ENCODE peak calls at places on chromosome 16, in nine cellular contexts. J is GM12865, N is A549, L is thoracic aorta, G is stomach, H is cardiac fibroblast, D is adrenal gland, R is choroid plexus epithelial cell, I is MM.1S. B is an unnamed sample.
A peak's percentile ranks its signal among the peaks of the same experiment; 100 is the strongest.

GRCh38 chr16:28603381-28604185 is 6.3 kb downstream of the SULT1A1 start:
- DNase-seq in D (no peak), G (no peak), R (no peak), I (no peak), L (no peak), J (no peak), N (no peak), H (no peak), B (no peak)

GRCh38 chr16:55364811-55365210 is 40.8 kb downstream of the IRX6 start:
- DNase-seq in G (no peak), I (no peak), N (no peak), D (no peak), H (no peak), J (no peak), L (no peak), R (no peak), B (no peak)

GRCh38 chr16:53773150-53773846 is 69.3 kb downstream of the FTO start:
- DNase-seq in N (peak; percentile 51), I (no peak), G (peak; percentile 29), J (peak; percentile 28), H (peak; percentile 90), D (peak; percentile 35), R (peak; percentile 93), L (no peak), B (peak; percentile 73)

GRCh38 chr16:57476546-57477410 is 9.5 kb downstream of the DOK4 start:
- DNase-seq in N (no peak), L (no peak), G (no peak), I (no peak), D (no peak), R (no peak), J (no peak), H (no peak), B (no peak)

GRCh38 chr16:84718-85452 is 6.9 kb downstream of the MPG start:
- DNase-seq in H (peak; percentile 97), G (peak; percentile 53), R (peak; percentile 88), N (no peak), J (peak; percentile 69), I (peak; percentile 26), L (peak; percentile 79), D (no peak), B (peak; percentile 85)

GRCh38 chr16:25158401-25158800 is 46.9 kb downstream of the LCMT1 start:
- DNase-seq in D (no peak), L (no peak), N (no peak), R (no peak), I (no peak), H (no peak), G (no peak), J (no peak), B (no peak)

GRCh38 chr16:28895609-28896008 is 17.3 kb downstream of the ATP2A1 start:
- DNase-seq in L (no peak), I (no peak), G (no peak), H (no peak), D (no peak), R (no peak), N (no peak), J (no peak), B (no peak)

GRCh38 chr16:75097941-75098897 is 18.4 kb downstream of the LDHD start:
- DNase-seq in L (no peak), R (no peak), H (no peak), I (no peak), D (peak; percentile 30), J (no peak), G (peak; percentile 47), N (no peak), B (no peak)

GRCh38 chr16:79146-80054 is 1.4 kb downstream of the MPG start:
- DNase-seq in R (peak; percentile 40), H (peak; percentile 62), D (no peak), L (no peak), J (peak; percentile 30), G (no peak), I (no peak), N (no peak), B (no peak)

GRCh38 chr16:70715113-70715711 is 29.4 kb upstream of the MTSS2 start:
- DNase-seq in N (peak; percentile 93), D (peak; percentile 94), L (peak; percentile 92), J (no peak), G (peak; percentile 41), R (peak; percentile 88), I (no peak), H (peak; percentile 97), B (peak; percentile 78)

GRCh38 chr16:58402796-58403195 is 10.5 kb downstream of the GINS3 start:
- DNase-seq in R (no peak), N (no peak), D (no peak), L (no peak), H (no peak), J (no peak), G (no peak), I (no peak), B (no peak)

GRCh38 chr16:70725912-70726828 is 40.3 kb upstream of the MTSS2 start:
- DNase-seq in L (no peak), J (no peak), D (no peak), I (no peak), R (no peak), N (no peak), H (no peak), G (no peak), B (no peak)

GRCh38 chr16:48201515-48202201 is 42.4 kb upstream of the LONP2 start:
- DNase-seq in J (no peak), R (no peak), N (no peak), G (no peak), D (no peak), L (no peak), H (no peak), I (no peak), B (no peak)

GRCh38 chr16:17273142-17273561 is 197.6 kb downstream of the XYLT1 start:
- DNase-seq in R (peak; percentile 58), D (peak; percentile 53), L (no peak), N (peak; percentile 34), G (no peak), J (peak; percentile 24), I (no peak), H (peak; percentile 85), B (peak; percentile 34)

GRCh38 chr16:30585022-30585399 is 486 bp downstream of the ZNF785 start:
- DNase-seq in I (no peak), D (no peak), G (no peak), R (peak; percentile 24), H (no peak), N (no peak), L (no peak), J (peak; percentile 55), B (peak; percentile 3)

GRCh38 chr16:16183562-16183961 is 39.7 kb downstream of the ABCC6 start:
- DNase-seq in D (no peak), J (no peak), R (peak; percentile 16), N (no peak), I (no peak), G (no peak), L (no peak), H (no peak), B (no peak)

DNA sequence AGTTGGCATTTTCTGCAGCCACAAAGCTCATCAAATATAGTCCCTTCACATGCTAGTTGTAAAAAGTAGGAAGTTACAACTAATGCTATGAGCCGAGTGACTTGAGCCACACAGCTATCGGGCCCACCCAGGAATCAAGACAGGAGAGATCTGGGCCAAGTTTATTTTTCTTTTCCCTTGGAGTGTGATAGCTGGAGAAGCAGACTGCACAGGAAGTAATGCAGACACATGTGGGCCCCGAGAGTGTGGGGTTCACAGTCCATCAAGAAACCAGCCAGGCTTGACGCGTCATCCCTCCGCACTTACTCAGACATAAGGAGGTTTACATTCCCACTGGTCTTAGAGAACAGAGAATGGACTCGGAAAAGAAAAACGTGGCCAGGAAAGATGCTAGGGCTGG is 403.1 kb upstream of the CDH11 start:
- DNase-seq in I (no peak), H (peak; percentile 84), N (no peak), L (no peak), D (no peak), J (no peak), R (peak; percentile 95), G (no peak), B (peak; percentile 98)
- H3K4me3 ChIP-seq in I (no peak overlapping the region), H (no peak overlapping the region), N (no peak overlapping the region), L (no peak overlapping the region), D (no peak overlapping the region), J (no peak overlapping the region), R (no peak overlapping the region), G (no peak overlapping the region), B (no peak overlapping the region)

GRCh38 chr16:22141746-22142145 is 20.6 kb upstream of the SDR42E2 start:
- DNase-seq in H (peak; percentile 55), G (no peak), L (no peak), N (peak; percentile 55), J (peak; percentile 15), D (no peak), R (peak; percentile 49), I (no peak), B (peak; percentile 31)
- TF ChIP-seq CTCF in H (peak; percentile 63), G (no peak), L (no peak), N (peak; percentile 35), J (peak; percentile 48), D (no peak), R (peak; percentile 73), I (peak; percentile 48), B (peak; percentile 78)

GRCh38 chr16:87809150-87809902 is 43.5 kb upstream of the KLHDC4 start:
- DNase-seq in H (no peak), L (no peak), J (peak; percentile 92), G (no peak), N (no peak), I (peak; percentile 28), R (no peak), D (no peak), B (no peak)

GRCh38 chr16:87808108-87808507 is 42.3 kb upstream of the KLHDC4 start:
- DNase-seq in J (no peak), D (no peak), H (no peak), I (no peak), N (no peak), R (no peak), G (no peak), L (no peak), B (no peak)

GRCh38 chr16:87803385-87803784 is 37.6 kb upstream of the KLHDC4 start:
- DNase-seq in D (no peak), L (no peak), J (no peak), H (no peak), G (no peak), R (no peak), N (no peak), I (no peak), B (no peak)

GRCh38 chr16:87806246-87806607 is 40.4 kb upstream of the KLHDC4 start:
- DNase-seq in L (no peak), D (no peak), I (no peak), N (no peak), G (peak; percentile 28), H (peak; percentile 26), J (no peak), R (peak; percentile 12), B (no peak)

GRCh38 chr16:87806608-87807546 is 41.1 kb upstream of the KLHDC4 start:
- DNase-seq in R (peak; percentile 88), L (peak; percentile 16), G (peak; percentile 75), J (peak; percentile 61), N (peak; percentile 78), H (peak; percentile 88), D (peak; percentile 31), I (peak; percentile 18), B (peak; percentile 76)
- H3K4me3 ChIP-seq in R (peak overlapping the region; percentile 32), L (peak overlapping the region; percentile 70), G (peak overlapping the region; percentile 27), J (peak overlapping the region; percentile 4), N (peak overlapping the region; percentile 31), H (peak overlapping the region; percentile 34), D (no peak overlapping the region), I (peak overlapping the region; percentile 42), B (peak overlapping the region; percentile 40)

DNA sequence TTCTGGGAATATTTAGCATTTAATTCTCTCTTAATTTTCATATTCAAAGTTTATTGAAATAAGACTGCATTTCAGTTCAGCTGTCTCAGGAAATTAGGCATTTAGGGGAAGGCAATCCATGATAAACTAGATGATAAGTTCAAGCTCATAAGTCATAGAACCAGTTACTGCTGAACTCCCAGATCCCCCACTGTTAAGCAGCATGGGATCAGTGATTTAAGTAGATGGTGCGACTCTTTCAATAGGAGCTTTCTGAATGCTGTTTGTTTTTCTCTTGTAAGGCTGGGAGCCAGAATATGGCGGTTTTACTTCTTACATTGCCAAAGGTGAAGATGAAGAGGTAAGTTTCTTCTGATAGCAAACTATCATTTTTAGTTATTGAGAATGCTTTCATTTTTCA is 23.9 kb downstream of the OGFOD1 start:
- DNase-seq in J (no peak), D (no peak), N (no peak), I (no peak), R (peak; percentile 58), G (no peak), H (no peak), L (no peak), B (no peak)
- TF ChIP-seq CTCF in J (no peak), D (no peak), N (no peak), I (no peak), R (no peak), G (no peak), H (no peak), L (no peak), B (no peak)